ENCODE peak calls at places on chromosomes 7 and 10, in four cellular contexts. P, J, U and I are unnamed samples.

GRCh38 chr10:51074238-51075028 is at the start of gene PRKG1:
- DNase-seq in U (no peak), P (peak), J (peak), I (peak)

GRCh38 chr10:5961405-5962100 is 15.8 kb downstream of the IL15RA start:
- DNase-seq in U (no peak), J (no peak), P (no peak), I (no peak)

GRCh38 chr10:68516766-68517165 is 10.6 kb downstream of the SLC25A16 start:
- DNase-seq in U (no peak), P (no peak), J (no peak), I (no peak)

GRCh38 chr7:95478139-95479037 is 7.4 kb upstream of the ASB4 start:
- DNase-seq in U (peak), P (peak), J (no peak), I (peak)

GRCh38 chr10:37535459-37536246 is 321.8 kb downstream of the ZNF248 start:
- DNase-seq in P (no peak), U (no peak), J (no peak), I (peak)

GRCh38 chr10:86583983-86584382 is 62.4 kb upstream of the WAPL start:
- DNase-seq in J (no peak), U (no peak), P (peak), I (peak)

GRCh38 chr10:94315975-94316464 is 46.7 kb downstream of the NOC3L start:
- DNase-seq in J (no peak), U (no peak), P (no peak), I (peak)

GRCh38 chr10:49594594-49594993 is 15.5 kb upstream of the SLC18A3 start:
- DNase-seq in P (peak), J (peak), U (peak), I (peak)

GRCh38 chr7:28041508-28042314 is 138.9 kb downstream of the JAZF1 start:
- DNase-seq in J (no peak), U (no peak), P (no peak), I (no peak)

GRCh38 chr10:11553773-11554381 is 57.6 kb downstream of the USP6NL start:
- DNase-seq in U (no peak), P (no peak), J (no peak), I (no peak)

GRCh38 chr10:78381072-78381471 is 347.4 kb downstream of the RPS24 start:
- DNase-seq in U (peak), P (peak), J (peak), I (no peak)

GRCh38 chr7:46603780-46604725 is 683.0 kb upstream of the IGFBP3 start:
- DNase-seq in J (no peak), U (no peak), P (no peak), I (no peak)

GRCh38 chr7:42831051-42831952 is 80.6 kb downstream of the C7orf25 start:
- DNase-seq in P (peak), J (peak), U (no peak), I (peak)

GRCh38 chr7:92783260-92783911 is 53.0 kb downstream of the CDK6 start:
- DNase-seq in J (no peak), U (no peak), P (no peak), I (no peak)

GRCh38 chr10:32023264-32023663 is 33.0 kb downstream of the KIF5B start:
- DNase-seq in U (no peak), J (no peak), P (no peak), I (peak)

GRCh38 chr10:88493676-88494483 is 89.2 kb downstream of the RNLS start:
- DNase-seq in U (no peak), J (no peak), P (no peak), I (no peak)

GRCh38 chr10:71817831-71818268 is 33.2 kb downstream of the PSAP start:
- DNase-seq in J (no peak), U (no peak), P (no peak), I (no peak)

GRCh38 chr10:6406220-6407033 is 173.6 kb downstream of the PRKCQ start:
- DNase-seq in U (peak), P (no peak), J (peak), I (peak)

GRCh38 chr10:34522542-34522941 is 292.6 kb downstream of the PARD3 start:
- DNase-seq in U (no peak), P (no peak), J (no peak), I (no peak)

GRCh38 chr10:61643316-61643751 is 19.4 kb upstream of the CABCOCO1 start:
- DNase-seq in J (no peak), P (no peak), U (no peak), I (no peak)

GRCh38 chr7:80434043-80434442 is 77.8 kb downstream of the GNAT3 start:
- DNase-seq in U (no peak), J (no peak), P (no peak), I (no peak)

GRCh38 chr10:66996996-66997395 is 71.2 kb downstream of the LRRTM3 start:
- DNase-seq in U (no peak), P (no peak), J (no peak), I (no peak)

GRCh38 chr10:99534939-99535763 is 2.4 kb downstream of the NKX2-3 start:
- DNase-seq in U (no peak), J (no peak), P (peak), I (no peak)

GRCh38 chr7:28406192-28406591 is 6.1 kb upstream of the CREB5 start:
- DNase-seq in P (peak), U (no peak), J (no peak), I (no peak)

GRCh38 chr10:74249865-74250264 is 98.8 kb downstream of the ADK start:
- DNase-seq in P (no peak), U (no peak), J (no peak), I (no peak)

GRCh38 chr10:28382520-28383269 is 79.8 kb upstream of the MPP7 start:
- DNase-seq in U (no peak), P (no peak), J (no peak), I (no peak)

GRCh38 chr7:30321089-30321991 is 36.9 kb downstream of the ZNRF2 start:
- DNase-seq in P (no peak), U (no peak), J (no peak), I (no peak)

GRCh38 chr7:18978108-18978495 is 139.3 kb downstream of the TWIST1 start:
- DNase-seq in U (no peak), J (no peak), P (no peak), I (no peak)

GRCh38 chr7:34761627-34762026 is 103.6 kb downstream of the NPSR1 start:
- DNase-seq in J (no peak), U (no peak), P (no peak), I (no peak)

GRCh38 chr7:154696556-154696955 is 306.4 kb downstream of the PAXIP1 start:
- DNase-seq in P (no peak), U (no peak), J (no peak), I (no peak)

GRCh38 chr10:22218448-22218847 is 633 bp upstream of the EBLN1 start:
- DNase-seq in P (peak), U (no peak), J (peak), I (peak)

GRCh38 chr10:78960316-78960800 is 108.4 kb upstream of the ZMIZ1 start:
- DNase-seq in U (no peak), P (no peak), J (no peak), I (no peak)

GRCh38 chr10:98331888-98332287 is 63.9 kb upstream of the LOXL4 start:
- DNase-seq in P (peak), U (peak), J (peak), I (peak)

GRCh38 chr7:116246357-116246756 is 36.0 kb downstream of the TES start:
- DNase-seq in J (no peak), U (no peak), P (no peak), I (no peak)

GRCh38 chr10:5284311-5285057 is 80.3 kb upstream of the UCN3 start:
- DNase-seq in P (no peak), J (no peak), U (peak), I (no peak)

GRCh38 chr10:71344154-71344915 is 25.3 kb downstream of the SLC29A3 start:
- DNase-seq in U (no peak), J (no peak), P (peak), I (no peak)

GRCh38 chr7:128909605-128910568 is 622 bp downstream of the KCP start:
- DNase-seq in J (peak), U (no peak), P (peak), I (no peak)

GRCh38 chr10:93912443-93912842 is 18.7 kb downstream of the SLC35G1 start:
- DNase-seq in J (no peak), P (no peak), U (no peak), I (no peak)

GRCh38 chr7:31687024-31687423 is at the start of gene PPP1R17:
- DNase-seq in P (peak), U (no peak), J (no peak), I (no peak)
- TF ChIP-seq ELF4 in P (no peak), U (no peak), J (no peak), I (no peak)

DNA sequence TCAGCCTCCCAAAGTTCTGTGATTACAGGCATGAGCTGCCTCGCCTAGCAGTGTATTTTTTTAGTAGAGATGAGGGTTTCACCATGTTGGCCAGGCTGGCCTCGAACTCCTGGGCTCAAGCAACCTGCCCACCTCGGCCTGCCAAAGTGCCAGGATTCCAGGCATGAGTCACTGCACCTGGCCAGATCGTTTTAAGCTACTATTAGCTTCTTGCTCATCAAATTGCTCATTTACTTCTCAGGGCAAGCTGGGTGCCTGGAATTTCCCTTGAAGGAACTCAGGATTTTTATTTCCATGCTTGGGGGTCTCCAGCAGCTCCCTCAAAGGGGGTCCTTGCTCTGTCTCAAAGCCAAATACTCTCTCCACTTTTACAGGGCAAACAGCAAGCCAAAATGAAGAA is 798.0 kb upstream of the AUTS2 start:
- DNase-seq in U (no peak), J (no peak), P (no peak), I (no peak)
- TF ChIP-seq ELF4 in U (no peak), J (no peak), P (no peak), I (no peak)

GRCh38 chr10:15627617-15628196 is 92.0 kb downstream of the ITGA8 start:
- DNase-seq in P (no peak), U (no peak), J (no peak), I (no peak)
- TF ChIP-seq ELF4 in P (no peak), U (peak), J (no peak), I (no peak)

GRCh38 chr7:133564484-133564883 is 311.6 kb downstream of the EXOC4 start:
- DNase-seq in P (no peak), J (no peak), U (no peak), I (no peak)
- TF ChIP-seq ELF4 in P (no peak), J (no peak), U (no peak), I (no peak)

DNA sequence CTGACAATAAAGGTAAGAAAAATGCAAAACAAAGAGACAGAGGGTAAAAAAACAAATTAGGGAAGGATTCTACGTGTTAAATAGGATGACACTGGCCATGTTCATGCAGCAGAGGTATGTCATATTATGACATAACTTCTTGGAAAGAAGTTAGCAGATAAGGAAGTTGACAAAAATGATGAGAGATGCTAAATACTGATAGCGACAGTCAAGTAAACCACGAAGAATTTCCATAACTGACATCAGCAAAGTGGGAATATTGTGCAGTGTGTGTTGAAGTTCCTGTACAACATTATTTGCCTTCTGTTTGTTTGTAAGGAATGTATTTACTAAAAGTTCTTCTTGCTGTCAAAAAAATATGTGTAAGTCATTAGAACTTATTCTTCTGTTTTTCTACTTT is 29.5 kb downstream of the MDH2 start:
- DNase-seq in P (no peak), U (no peak), J (no peak), I (no peak)
- TF ChIP-seq ELF4 in P (no peak), U (no peak), J (no peak), I (no peak)

GRCh38 chr7:74454059-74454947 is 597 bp downstream of the GTF2IRD1 start:
- DNase-seq in U (peak), P (peak), J (no peak), I (no peak)
- TF ChIP-seq ELF4 in U (no peak), P (no peak), J (no peak), I (no peak)

GRCh38 chr7:82760831-82761230 is 317.3 kb upstream of the CACNA2D1 start:
- DNase-seq in U (no peak), P (no peak), J (no peak), I (no peak)

GRCh38 chr7:82760092-82760491 is 316.5 kb upstream of the CACNA2D1 start:
- DNase-seq in J (no peak), P (no peak), U (no peak), I (no peak)

GRCh38 chr7:82750007-82750406 is 306.4 kb upstream of the CACNA2D1 start:
- DNase-seq in U (no peak), J (no peak), P (no peak), I (no peak)

DNA sequence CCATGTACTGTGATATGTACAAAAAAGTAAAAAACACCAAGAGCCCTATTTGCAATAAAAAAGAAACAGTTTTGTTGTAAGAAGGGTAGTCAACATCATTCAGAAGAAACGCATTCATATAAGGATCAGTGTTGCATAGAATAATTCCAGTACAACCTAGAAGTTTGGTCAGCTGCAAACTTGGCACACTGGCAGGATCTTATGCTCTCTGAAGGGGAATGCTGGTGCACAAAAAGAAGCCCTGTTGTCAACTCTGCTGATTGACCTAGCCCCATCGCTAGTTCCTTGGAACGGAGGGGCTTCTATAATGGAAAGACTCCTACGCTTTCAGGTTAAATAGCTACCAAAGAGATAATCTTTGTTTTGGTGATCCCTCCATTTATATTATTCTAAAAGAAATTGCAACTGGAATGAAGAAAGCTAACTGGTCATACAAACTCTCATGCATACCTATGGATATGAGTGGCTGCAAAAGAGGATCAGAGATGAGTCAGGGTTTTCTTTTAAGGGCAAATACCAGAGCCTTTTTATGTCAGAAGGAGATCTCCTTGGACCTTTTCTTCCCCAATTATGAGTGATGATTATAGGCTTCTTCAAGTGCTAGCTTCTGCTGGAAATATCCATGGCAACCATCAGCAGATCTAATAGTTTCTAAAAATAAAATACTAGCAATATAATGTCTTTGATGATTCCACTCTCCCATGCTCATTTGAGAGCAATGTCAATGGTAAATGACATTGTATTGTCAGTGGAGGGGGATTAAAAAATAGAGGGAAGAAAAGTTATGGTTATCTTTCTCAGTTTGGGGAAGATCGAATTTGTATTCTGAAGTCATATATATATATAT is 312.4 kb upstream of the CACNA2D1 start:
- DNase-seq in U (no peak), J (no peak), P (no peak), I (no peak)
- TF ChIP-seq ELF4 in U (no peak), J (no peak), P (no peak), I (no peak)

DNA sequence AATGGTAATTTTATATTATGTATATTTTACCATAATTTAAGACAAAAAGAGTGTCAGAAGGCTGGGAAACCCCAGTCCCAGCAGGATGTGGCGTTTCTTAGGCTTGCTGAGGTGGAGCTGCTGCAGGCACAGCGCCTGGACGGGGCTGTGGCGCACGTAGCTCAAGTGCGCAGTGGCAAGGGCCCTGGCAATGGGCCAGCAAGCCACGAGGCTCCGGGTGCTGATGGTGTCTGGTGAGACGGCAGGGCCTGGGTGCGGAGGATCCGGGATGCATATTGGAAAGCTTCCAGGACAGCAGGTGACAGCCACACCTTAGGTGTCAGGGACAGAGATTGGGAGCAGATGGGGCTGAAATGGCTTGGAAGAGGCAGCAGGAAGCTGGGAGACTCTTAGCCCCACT is 37.2 kb downstream of the CLEC2L start:
- DNase-seq in P (no peak), J (no peak), U (peak), I (no peak)
- TF ChIP-seq ELF4 in P (no peak), J (no peak), U (no peak), I (no peak)

GRCh38 chr7:124781907-124782306 is 16.3 kb upstream of the GPR37 start:
- DNase-seq in J (no peak), U (no peak), P (no peak), I (no peak)
- TF ChIP-seq ELF4 in J (no peak), U (no peak), P (no peak), I (no peak)

DNA sequence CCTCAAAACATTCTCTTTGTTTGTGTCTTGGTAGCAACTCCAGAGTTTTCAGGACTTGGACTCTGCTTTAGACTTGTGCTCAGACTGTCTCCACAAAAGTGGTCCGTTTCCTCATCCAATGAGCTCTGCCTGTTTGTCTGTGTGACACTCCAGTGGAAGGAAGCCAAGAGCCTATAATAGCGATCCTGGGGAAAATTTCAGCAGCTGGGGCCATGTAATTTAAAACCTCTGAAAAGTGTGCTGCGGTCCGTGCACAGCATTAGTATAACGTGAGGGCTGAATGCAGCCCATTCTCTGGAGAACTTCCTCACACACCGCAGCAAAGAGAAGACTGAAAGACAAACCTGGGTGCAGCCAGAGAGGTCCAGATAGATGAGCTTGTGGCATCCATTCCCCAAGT is at the start of gene LRRC17:
- DNase-seq in J (peak), P (no peak), U (no peak), I (no peak)
- TF ChIP-seq ELF4 in J (no peak), P (no peak), U (no peak), I (no peak)